ENCODE peak calls at places on chromosomes 11 and 22, in five cellular contexts. Q, V, I, L and U are unnamed samples.

GRCh38 chr22:24402460-24403192 is 24.8 kb upstream of the ADORA2A start:
- DNase-seq in V (peak), L (peak), Q (no peak), I (no peak), U (peak)

GRCh38 chr11:65777241-65777640 is 3.5 kb downstream of the AP5B1 start:
- DNase-seq in L (no peak), I (no peak), V (no peak), Q (no peak), U (no peak)

GRCh38 chr11:67051494-67051893 is 5.2 kb upstream of the RHOD start:
- DNase-seq in V (no peak), Q (no peak), I (no peak), L (no peak), U (no peak)

GRCh38 chr11:59713745-59714144 is at the start of gene OR10V1:
- DNase-seq in V (no peak), I (no peak), Q (no peak), L (no peak), U (no peak)

GRCh38 chr22:21657361-21658118 is 8.3 kb upstream of the PPIL2 start:
- DNase-seq in V (peak), L (peak), Q (peak), I (no peak), U (peak)

GRCh38 chr11:129846508-129847335 is 31.1 kb downstream of the TMEM45B start:
- DNase-seq in I (no peak), Q (no peak), L (peak), V (no peak), U (peak)

GRCh38 chr11:108854366-108854765 is 189.5 kb downstream of the DDX10 start:
- DNase-seq in V (no peak), L (no peak), I (no peak), Q (no peak), U (peak)

GRCh38 chr22:44042822-44043221 is 18.7 kb downstream of the PARVB start:
- DNase-seq in Q (no peak), I (no peak), V (no peak), L (no peak), U (no peak)

GRCh38 chr11:64611961-64612646 is 21.1 kb downstream of the SLC22A12 start:
- DNase-seq in L (no peak), V (no peak), Q (no peak), I (no peak), U (no peak)

GRCh38 chr11:9617960-9618359 is 44.5 kb downstream of the WEE1 start:
- DNase-seq in I (no peak), L (no peak), V (no peak), Q (no peak), U (no peak)

GRCh38 chr11:108160970-108161566 is 39.7 kb downstream of the ACAT1 start:
- DNase-seq in I (no peak), Q (no peak), V (no peak), L (no peak), U (peak)

GRCh38 chr11:19679952-19680823 is 32.4 kb upstream of the NAV2 start:
- DNase-seq in L (no peak), I (peak), V (peak), Q (no peak), U (no peak)

GRCh38 chr11:110855246-110855645 is 143.0 kb upstream of the ARHGAP20 start:
- DNase-seq in Q (no peak), V (no peak), L (no peak), I (no peak), U (no peak)

GRCh38 chr11:41879186-41879738 is 419.8 kb upstream of the LRRC4C start:
- DNase-seq in L (no peak), I (no peak), Q (no peak), V (no peak), U (no peak)

GRCh38 chr11:103806130-103806900 is 230.1 kb upstream of the DDI1 start:
- DNase-seq in V (no peak), I (no peak), Q (no peak), L (no peak), U (no peak)

GRCh38 chr11:78350101-78350645 is 67.4 kb downstream of the GAB2 start:
- DNase-seq in Q (peak), I (no peak), L (no peak), V (no peak), U (peak)

GRCh38 chr11:74673956-74674355 is 57.3 kb downstream of the CHRDL2 start:
- DNase-seq in Q (no peak), V (no peak), I (no peak), L (no peak), U (no peak)

DNA sequence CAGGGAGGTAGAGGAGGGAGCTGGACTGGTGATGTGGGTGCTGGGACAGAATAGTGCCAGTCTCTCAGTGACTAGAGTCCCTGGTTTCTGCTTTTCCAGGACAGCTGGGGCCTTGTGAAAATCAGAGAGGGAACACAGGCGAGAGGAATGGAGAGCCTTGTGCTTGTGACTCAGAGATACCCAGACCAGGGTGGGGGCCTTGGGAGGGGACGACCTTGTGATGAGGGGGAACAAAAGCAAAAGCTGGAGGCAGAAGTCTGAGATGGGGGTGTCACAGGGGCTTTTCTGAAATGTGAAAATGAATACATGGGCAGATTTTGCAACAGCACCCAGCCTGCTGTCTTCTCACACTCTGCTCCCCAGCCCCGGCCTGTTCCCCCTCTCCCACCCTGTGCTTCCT is 3.4 kb upstream of the NR1H3 start:
- DNase-seq in Q (no peak), V (no peak), L (no peak), I (no peak), U (no peak)
- TF ChIP-seq RAD21 in Q (no peak), V (no peak), L (no peak), I (no peak), U (no peak)

DNA sequence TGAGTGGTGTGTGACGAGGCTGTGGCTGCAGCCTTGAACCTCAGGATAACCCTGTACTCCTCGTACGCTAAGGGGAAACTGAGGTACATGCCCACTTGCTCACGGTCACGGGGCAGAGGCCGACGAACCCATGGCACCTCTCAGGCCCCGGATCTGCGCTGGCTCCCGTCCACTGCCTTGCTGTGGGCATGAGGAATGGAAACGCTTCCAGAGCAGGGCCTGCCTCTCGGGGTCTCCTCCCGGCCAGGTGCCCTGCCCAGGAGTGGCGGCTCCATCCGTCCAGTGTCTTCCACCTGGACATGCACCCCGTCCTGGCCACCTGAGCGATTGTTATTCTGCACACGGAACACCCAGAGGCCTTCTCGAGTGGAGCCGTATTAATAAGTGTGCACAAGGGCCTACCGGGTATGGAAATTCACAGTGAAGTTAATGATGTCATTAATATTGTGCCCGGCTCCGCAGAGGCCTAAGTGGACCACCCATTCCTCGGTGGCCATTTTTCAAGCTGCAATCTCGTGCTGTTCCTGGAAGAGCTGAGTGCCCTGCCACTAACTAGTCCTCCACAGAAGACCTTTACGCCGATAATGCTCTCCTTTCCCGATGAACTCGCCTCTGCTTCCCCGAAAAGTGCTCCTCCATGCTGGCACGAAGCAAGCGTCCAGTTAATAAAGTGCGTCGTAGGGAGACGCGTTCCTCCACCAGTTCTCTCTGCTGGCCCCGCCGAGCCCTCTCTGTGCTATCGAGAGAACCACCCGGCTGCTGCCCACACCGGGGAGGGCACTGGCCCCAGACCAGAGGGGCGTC is 927.9 kb downstream of the BRD1 start:
- DNase-seq in Q (no peak), L (no peak), V (no peak), I (no peak), U (no peak)
- TF ChIP-seq ZNF274 in Q (no peak), L (no peak), V (no peak), I (no peak), U (no peak)

GRCh38 chr11:47388697-47389576 is 10.6 kb upstream of the SPI1 start:
- DNase-seq in Q (peak), I (no peak), V (no peak), L (no peak), U (no peak)
- TF ChIP-seq RAD21 in Q (no peak), I (no peak), V (no peak), L (no peak), U (no peak)

GRCh38 chr11:27386176-27386575 is 23.2 kb upstream of the CCDC34 start:
- DNase-seq in Q (no peak), L (no peak), V (no peak), I (no peak), U (no peak)

GRCh38 chr11:27383645-27384044 is 20.6 kb upstream of the CCDC34 start:
- DNase-seq in I (no peak), Q (no peak), V (no peak), L (no peak), U (no peak)

GRCh38 chr11:27388001-27388400 is 25.0 kb upstream of the CCDC34 start:
- DNase-seq in V (no peak), L (no peak), Q (peak), I (no peak), U (no peak)

GRCh38 chr11:27387362-27387761 is 24.3 kb upstream of the CCDC34 start:
- DNase-seq in I (no peak), Q (peak), V (no peak), L (no peak), U (no peak)

DNA sequence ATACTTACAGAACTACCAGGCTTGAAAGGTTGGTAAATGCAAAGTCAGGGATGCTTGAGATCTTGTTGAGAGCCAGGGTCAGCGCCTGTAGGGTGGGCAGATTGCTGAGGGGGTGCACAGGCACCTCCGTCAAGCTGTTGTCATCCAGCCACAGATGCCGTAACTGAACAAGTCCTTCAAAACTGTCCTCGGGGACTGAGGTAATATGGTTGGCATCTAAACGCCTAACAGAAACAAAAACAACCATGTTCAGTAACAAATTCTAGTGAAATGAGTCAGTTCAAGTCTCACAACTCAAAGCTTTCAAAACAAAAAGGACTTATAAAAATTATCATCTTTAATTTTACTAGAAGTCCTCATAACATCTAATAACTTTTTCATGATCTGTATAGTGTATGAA is 22.2 kb upstream of the CCDC34 start:
- DNase-seq in Q (no peak), I (no peak), V (no peak), L (no peak), U (no peak)
- TF ChIP-seq ZNF274 in Q (no peak), I (no peak), V (no peak), L (no peak), U (no peak)